ENCODE peak calls at places on chromosome 1, in nine cellular contexts. V is skeletal muscle cell; I is iPS-NIHi11; G is NCI-H1105 treated with DMSO at 0.1 percent for 48 hours; K is lower leg skin; X is posterior vena cava; Q is AG08395; Z is kidney tubule cell; T is stimulated activated CD4-positive, alpha-beta T cell treated with anti-CD3 and anti-CD28 coated beads, TNF-alpha, amount 100 ng/mL, for 48 hours. Y is an unnamed sample.

GRCh38 chr1:228276361-228276831 is 68.6 kb downstream of the OBSCN start:
- DNase-seq in V (no peak), I (no peak), G (peak; percentile 13), K (no peak), X (peak; percentile 83), Q (no peak), Z (no peak), T (no peak), Y (peak; percentile 11)

GRCh38 chr1:170290226-170290625 is 144.5 kb downstream of the NTMT2 start:
- DNase-seq in V (peak; percentile 25), I (no peak), G (no peak), K (no peak), X (no peak), Q (no peak), Z (no peak), T (no peak), Y (no peak)

GRCh38 chr1:206479164-206480125 is 9.2 kb downstream of the IKBKE start:
- DNase-seq in V (no peak), I (peak; percentile 93), G (peak; percentile 66), K (peak; percentile 75), X (peak; percentile 90), Q (peak; percentile 87), Z (peak; percentile 74), T (no peak), Y (peak; percentile 70)

GRCh38 chr1:207745839-207746767 is 5.8 kb upstream of the CD46 start:
- DNase-seq in V (no peak), I (no peak), G (no peak), K (no peak), X (no peak), Q (no peak), Z (peak; percentile 22), T (no peak), Y (no peak)

GRCh38 chr1:110606784-110607662 is 865 bp upstream of the KCNA2 start:
- DNase-seq in V (no peak), I (peak; percentile 56), G (peak; percentile 31), K (no peak), X (peak; percentile 79), Q (no peak), Z (no peak), T (no peak), Y (no peak)

GRCh38 chr1:105138445-105138821 is 1388.7 kb downstream of the AMY1C start:
- DNase-seq in V (no peak), I (peak; percentile 15), G (peak; percentile 64), K (no peak), X (no peak), Q (no peak), Z (no peak), T (no peak), Y (no peak)

GRCh38 chr1:39818482-39818881 is 29.8 kb upstream of the BMP8B start:
- DNase-seq in V (no peak), I (no peak), G (no peak), K (peak; percentile 64), X (no peak), Q (no peak), Z (no peak), T (no peak), Y (no peak)

GRCh38 chr1:240976685-240977084 is 364.7 kb upstream of the GREM2 start:
- DNase-seq in V (no peak), I (no peak), G (no peak), K (no peak), X (no peak), Q (no peak), Z (no peak), T (no peak), Y (no peak)

GRCh38 chr1:50591598-50591997 is 168.4 kb upstream of the DMRTA2 start:
- DNase-seq in V (no peak), I (no peak), G (no peak), K (no peak), X (no peak), Q (no peak), Z (no peak), T (no peak), Y (no peak)

GRCh38 chr1:217214551-217214950 is 416.3 kb downstream of the GPATCH2 start:
- DNase-seq in V (peak; percentile 62), I (no peak), G (no peak), K (no peak), X (no peak), Q (no peak), Z (no peak), T (no peak), Y (no peak)

GRCh38 chr1:219661464-219662092 is 48.7 kb upstream of the ZC3H11B start:
- DNase-seq in V (no peak), I (no peak), G (no peak), K (no peak), X (no peak), Q (no peak), Z (no peak), T (no peak), Y (no peak)

GRCh38 chr1:235056937-235057336 is 71.7 kb downstream of the TOMM20 start:
- DNase-seq in V (no peak), I (no peak), G (no peak), K (no peak), X (no peak), Q (no peak), Z (peak; percentile 64), T (no peak), Y (no peak)

GRCh38 chr1:9448132-9449105 is 90.8 kb upstream of the SLC25A33 start:
- DNase-seq in V (no peak), I (no peak), G (no peak), K (no peak), X (no peak), Q (no peak), Z (no peak), T (no peak), Y (no peak)

GRCh38 chr1:37620707-37621106 is 14.0 kb downstream of the RSPO1 start:
- DNase-seq in V (no peak), I (no peak), G (no peak), K (no peak), X (no peak), Q (no peak), Z (no peak), T (no peak), Y (no peak)

GRCh38 chr1:60959701-60960100 is 122.7 kb upstream of the NFIA start:
- DNase-seq in V (no peak), I (no peak), G (no peak), K (no peak), X (no peak), Q (no peak), Z (no peak), T (no peak), Y (no peak)

GRCh38 chr1:41918450-41919043 is at the start of gene HIVEP3:
- DNase-seq in V (no peak), I (peak; percentile 52), G (peak; percentile 66), K (no peak), X (no peak), Q (peak; percentile 58), Z (peak; percentile 48), T (no peak), Y (no peak)

GRCh38 chr1:177729646-177730045 is 240.2 kb downstream of the SEC16B start:
- DNase-seq in V (no peak), I (no peak), G (no peak), K (no peak), X (no peak), Q (no peak), Z (no peak), T (no peak), Y (no peak)

GRCh38 chr1:50279622-50280320 is 143.5 kb downstream of the DMRTA2 start:
- DNase-seq in V (no peak), I (peak; percentile 55), G (no peak), K (no peak), X (no peak), Q (peak; percentile 9), Z (peak; percentile 25), T (no peak), Y (no peak)

GRCh38 chr1:6359568-6360496 is 33.7 kb downstream of the ACOT7 start:
- DNase-seq in V (no peak), I (no peak), G (no peak), K (no peak), X (peak; percentile 90), Q (peak; percentile 55), Z (peak; percentile 85), T (no peak), Y (no peak)